ENCODE peak calls at places on chromosomes 6 and 20, in five cellular contexts. I is fibroblast of lung, G is body of pancreas, N is GM23248, C is foreskin keratinocyte. Z is an unnamed sample.

GRCh38 chr20:63096681-63097335 is 90.0 kb upstream of the BHLHE23 start:
- DNase-seq in I (no peak), G (no peak), N (no peak), C (no peak), Z (peak)

GRCh38 chr6:85747093-85747492 is 104.4 kb upstream of the SYNCRIP start:
- DNase-seq in I (peak), G (no peak), N (peak), C (no peak), Z (no peak)

GRCh38 chr6:154815938-154816820 is 83.0 kb downstream of the SCAF8 start:
- DNase-seq in I (peak), G (no peak), N (peak), C (no peak), Z (no peak)

GRCh38 chr6:159375014-159375413 is 205.8 kb downstream of the FNDC1 start:
- DNase-seq in I (no peak), G (no peak), N (no peak), C (no peak), Z (no peak)

GRCh38 chr6:56484669-56485068 is 158.0 kb downstream of the DST start:
- DNase-seq in I (peak), G (no peak), N (peak), C (no peak), Z (no peak)

GRCh38 chr20:50693001-50693400 is 1.7 kb upstream of the RIPOR3 start:
- DNase-seq in I (peak), G (no peak), N (peak), C (no peak), Z (no peak)

GRCh38 chr6:155389130-155389529 is 66.5 kb downstream of the NOX3 start:
- DNase-seq in I (no peak), G (no peak), N (peak), C (no peak), Z (no peak)

GRCh38 chr20:61934716-61935530 is 130.8 kb downstream of the TAF4 start:
- DNase-seq in I (no peak), G (no peak), N (peak), C (no peak), Z (no peak)

GRCh38 chr20:57957397-57958049 is 247.7 kb upstream of the PMEPA1 start:
- DNase-seq in I (no peak), G (no peak), N (peak), C (no peak), Z (no peak)

GRCh38 chr6:84424956-84425355 is 197.5 kb upstream of the CEP162 start:
- DNase-seq in I (no peak), G (no peak), N (no peak), C (no peak), Z (peak)

GRCh38 chr6:151721141-151721540 is 86.3 kb upstream of the ESR1 start:
- DNase-seq in I (no peak), G (no peak), N (peak), C (no peak), Z (no peak)

GRCh38 chr6:151719070-151719469 is 88.4 kb upstream of the ESR1 start:
- DNase-seq in I (no peak), G (no peak), N (no peak), C (no peak), Z (no peak)

GRCh38 chr6:151722342-151722741 is 85.1 kb upstream of the ESR1 start:
- DNase-seq in I (no peak), G (no peak), N (no peak), C (no peak), Z (no peak)

GRCh38 chr6:151721671-151722070 is 85.8 kb upstream of the ESR1 start:
- DNase-seq in I (no peak), G (no peak), N (peak), C (no peak), Z (no peak)

GRCh38 chr6:151716446-151717047 is 90.9 kb upstream of the ESR1 start:
- DNase-seq in I (no peak), G (no peak), N (no peak), C (no peak), Z (no peak)
- H3K27ac ChIP-seq in I (no peak), G (no peak), N (no peak), C (no peak), Z (no peak)

GRCh38 chr6:135008941-135009290 is 45.7 kb downstream of the HBS1L start:
- DNase-seq in I (no peak), G (no peak), N (no peak), C (no peak), Z (no peak)
- H3K27ac ChIP-seq in I (no peak), G (no peak), N (no peak), C (no peak), Z (no peak)

GRCh38 chr6:148528292-148528691 is 185.7 kb downstream of the SASH1 start:
- DNase-seq in I (peak), G (no peak), N (peak), C (no peak), Z (peak)

GRCh38 chr6:148532698-148533097 is 190.1 kb downstream of the SASH1 start:
- DNase-seq in I (no peak), G (no peak), N (no peak), C (no peak), Z (no peak)

GRCh38 chr6:148530976-148531375 is 188.3 kb downstream of the SASH1 start:
- DNase-seq in I (no peak), G (no peak), N (peak), C (no peak), Z (no peak)

GRCh38 chr6:148529010-148529409 is 186.4 kb downstream of the SASH1 start:
- DNase-seq in I (no peak), G (no peak), N (peak), C (no peak), Z (no peak)

DNA sequence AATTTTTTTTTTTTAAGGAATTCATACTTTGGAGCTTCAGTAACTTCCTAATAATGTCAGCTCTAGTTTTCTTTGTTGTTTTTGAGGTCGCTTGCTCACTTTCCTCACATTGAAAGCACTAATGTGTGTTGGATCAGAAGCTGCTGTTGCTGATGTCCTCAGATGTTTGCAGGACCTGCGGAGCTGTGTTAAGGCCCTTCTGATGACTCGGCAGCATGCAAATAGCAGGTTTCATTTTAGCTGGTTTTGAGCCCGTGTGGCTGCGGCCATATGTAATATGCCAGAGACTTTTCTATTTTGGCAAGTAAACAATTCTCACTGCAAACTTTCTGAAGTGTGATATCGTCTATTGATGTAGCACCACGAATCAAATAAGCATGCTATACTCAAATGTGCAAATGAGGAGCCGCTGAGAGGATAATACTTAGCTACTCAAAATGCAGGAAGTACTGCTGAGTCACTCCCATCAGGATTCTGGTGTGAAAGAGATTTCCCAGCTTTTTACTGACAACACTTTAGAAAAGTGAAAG is 187.8 kb downstream of the SASH1 start:
- DNase-seq in I (peak), G (no peak), N (peak), C (no peak), Z (no peak)
- H3K27ac ChIP-seq in I (peak), G (no peak), N (peak), C (no peak), Z (no peak)

DNA sequence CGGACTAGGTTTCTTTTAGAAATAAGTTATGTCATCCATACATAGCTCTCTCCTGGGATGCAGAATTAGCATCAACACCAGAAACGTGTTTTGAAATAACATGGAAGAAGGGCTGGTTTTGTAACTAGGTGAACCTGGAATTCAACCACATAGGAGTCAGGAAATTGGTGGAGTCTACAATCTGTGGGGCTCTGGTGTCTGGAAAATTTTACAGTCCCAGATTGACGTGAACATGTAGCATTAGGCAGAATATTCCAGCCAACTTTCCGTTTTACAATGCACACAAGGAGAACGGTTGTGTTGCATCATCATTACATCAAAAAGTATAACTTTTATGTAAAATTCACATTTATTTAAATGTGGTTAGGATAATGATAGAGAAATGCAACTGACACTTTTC is 1.9 kb downstream of the KCNQ5 start:
- DNase-seq in I (no peak), G (no peak), N (peak), C (no peak), Z (no peak)
- H3K27ac ChIP-seq in I (no peak), G (no peak), N (no peak), C (no peak), Z (no peak)

GRCh38 chr6:12356431-12356830 is 66.3 kb downstream of the EDN1 start:
- DNase-seq in I (no peak), G (no peak), N (no peak), C (no peak), Z (no peak)
- H3K27ac ChIP-seq in I (no peak), G (no peak), N (no peak), C (peak), Z (no peak)

GRCh38 chr6:70813885-70814284 is 143.0 kb downstream of the B3GAT2 start:
- DNase-seq in I (no peak), G (no peak), N (no peak), C (no peak), Z (no peak)

GRCh38 chr6:70806086-70806485 is 138.4 kb downstream of the SMAP1 start:
- DNase-seq in I (no peak), G (no peak), N (no peak), C (no peak), Z (no peak)

GRCh38 chr6:70811788-70812187 is 144.1 kb downstream of the SMAP1 start:
- DNase-seq in I (peak), G (no peak), N (peak), C (peak), Z (no peak)
- H3K27ac ChIP-seq in I (no peak), G (no peak), N (no peak), C (no peak), Z (no peak)